ENCODE peak calls at places on chromosomes 16 and 17, in four cellular contexts. H, N, J and A are unnamed samples.

GRCh38 chr17:67912656-67913055 is 83.6 kb downstream of the C17orf58 start:
- DNase-seq in J (no peak), H (no peak), N (no peak), A (no peak)

GRCh38 chr16:75267631-75268264 is 16.3 kb upstream of the BCAR1 start:
- DNase-seq in J (no peak), N (no peak), H (no peak), A (peak)

GRCh38 chr16:46830417-46830901 is 521 bp downstream of the C16orf87 start:
- DNase-seq in H (no peak), J (no peak), N (peak), A (no peak)

GRCh38 chr17:39705786-39706348 is 6.0 kb downstream of the ERBB2 start:
- DNase-seq in H (no peak), J (peak), N (no peak), A (no peak)

GRCh38 chr16:17225551-17225950 is 245.2 kb downstream of the XYLT1 start:
- DNase-seq in N (no peak), J (no peak), H (no peak), A (no peak)

GRCh38 chr17:35191001-35191695 is 3.0 kb downstream of the SLC35G3 start:
- DNase-seq in J (no peak), N (no peak), H (no peak), A (no peak)

GRCh38 chr16:24610421-24610765 is 71.0 kb downstream of the RBBP6 start:
- DNase-seq in H (no peak), J (peak), N (peak), A (peak)

GRCh38 chr17:78351449-78352006 is 8.3 kb downstream of the SOCS3 start:
- DNase-seq in J (peak), N (no peak), H (peak), A (peak)

GRCh38 chr16:13793788-13794461 is 126.0 kb upstream of the ERCC4 start:
- DNase-seq in J (no peak), H (no peak), N (no peak), A (no peak)

GRCh38 chr17:82437325-82437668 is 13.3 kb downstream of the CYBC1 start:
- DNase-seq in H (no peak), N (no peak), J (no peak), A (no peak)

GRCh38 chr17:81863123-81863675 is 2.9 kb upstream of the P4HB start:
- DNase-seq in H (no peak), J (no peak), N (no peak), A (peak)

GRCh38 chr17:46943511-46944393 is 20.8 kb downstream of the GOSR2 start:
- DNase-seq in N (no peak), H (peak), J (peak), A (peak)

GRCh38 chr17:71933306-71933705 is 187.5 kb upstream of the SOX9 start:
- DNase-seq in J (no peak), H (no peak), N (no peak), A (no peak)

GRCh38 chr17:72233981-72234380 is 113.2 kb downstream of the SOX9 start:
- DNase-seq in N (no peak), H (no peak), J (no peak), A (no peak)

GRCh38 chr16:52515068-52515671 is 31.8 kb downstream of the TOX3 start:
- DNase-seq in N (no peak), H (no peak), J (no peak), A (no peak)

GRCh38 chr16:76639685-76640289 is 362.6 kb downstream of the CNTNAP4 start:
- DNase-seq in H (peak), N (no peak), J (peak), A (peak)

GRCh38 chr16:75019007-75019406 is 20.2 kb downstream of the ZNRF1 start:
- DNase-seq in J (no peak), H (no peak), N (no peak), A (no peak)

GRCh38 chr16:49734330-49734729 is 121.6 kb downstream of the ZNF423 start:
- DNase-seq in N (no peak), H (no peak), J (no peak), A (no peak)

GRCh38 chr16:61926766-61927165 is 109.5 kb downstream of the CDH8 start:
- DNase-seq in N (no peak), H (no peak), J (no peak), A (no peak)

GRCh38 chr16:57485916-57486857 is at the start of gene DOK4:
- DNase-seq in N (peak), H (peak), J (peak), A (peak)

GRCh38 chr17:79026345-79027273 is 2.6 kb downstream of the C1QTNF1 start:
- DNase-seq in H (no peak), N (no peak), J (no peak), A (peak)

GRCh38 chr16:11333010-11333409 is 12.2 kb upstream of the RMI2 start:
- DNase-seq in N (no peak), H (no peak), J (no peak), A (no peak)

GRCh38 chr17:28949185-28950016 is 1.9 kb downstream of the PHF12 start:
- DNase-seq in J (peak), H (peak), N (peak), A (peak)

GRCh38 chr17:37605813-37606505 is 3.3 kb downstream of the SYNRG start:
- DNase-seq in N (no peak), J (no peak), H (no peak), A (no peak)

GRCh38 chr16:83720981-83721380 is 86.8 kb upstream of the HSBP1 start:
- DNase-seq in N (no peak), J (no peak), H (no peak), A (no peak)

GRCh38 chr16:1414532-1415265 is at the start of gene UNKL:
- DNase-seq in J (peak), N (peak), H (peak), A (peak)

GRCh38 chr17:46818929-46819859 is 702 bp upstream of the WNT3 start:
- DNase-seq in J (peak), N (peak), H (peak), A (peak)

GRCh38 chr16:1288813-1289479 is 20.5 kb upstream of the UBE2I start:
- DNase-seq in J (peak), N (no peak), H (no peak), A (no peak)

GRCh38 chr17:57861737-57862409 is 12.0 kb upstream of the MRPS23 start:
- DNase-seq in J (no peak), N (no peak), H (peak), A (peak)

GRCh38 chr17:30477758-30478115 is 529 bp downstream of the GOSR1 start:
- DNase-seq in H (no peak), J (no peak), N (no peak), A (peak)

GRCh38 chr16:22641030-22641671 is 130.5 kb downstream of the NPIPB5 start:
- DNase-seq in J (peak), H (peak), N (peak), A (peak)

GRCh38 chr17:48429638-48430586 is at the start of gene SKAP1:
- DNase-seq in H (peak), N (no peak), J (peak), A (no peak)

GRCh38 chr16:67545665-67546024 is 16.7 kb upstream of the CTCF start:
- DNase-seq in N (no peak), J (no peak), H (no peak), A (no peak)

GRCh38 chr17:66673668-66674276 is 161.1 kb upstream of the CACNG5 start:
- DNase-seq in J (peak), H (peak), N (peak), A (peak)

GRCh38 chr17:72682597-72682996 is 409.9 kb downstream of the SLC39A11 start:
- DNase-seq in J (no peak), H (no peak), N (no peak), A (peak)

GRCh38 chr17:60959011-60959410 is 281.4 kb downstream of the BCAS3 start:
- DNase-seq in J (no peak), H (no peak), N (no peak), A (peak)

GRCh38 chr17:80921159-80921558 is 70.5 kb upstream of the CHMP6 start:
- DNase-seq in H (no peak), N (no peak), J (no peak), A (no peak)

DNA sequence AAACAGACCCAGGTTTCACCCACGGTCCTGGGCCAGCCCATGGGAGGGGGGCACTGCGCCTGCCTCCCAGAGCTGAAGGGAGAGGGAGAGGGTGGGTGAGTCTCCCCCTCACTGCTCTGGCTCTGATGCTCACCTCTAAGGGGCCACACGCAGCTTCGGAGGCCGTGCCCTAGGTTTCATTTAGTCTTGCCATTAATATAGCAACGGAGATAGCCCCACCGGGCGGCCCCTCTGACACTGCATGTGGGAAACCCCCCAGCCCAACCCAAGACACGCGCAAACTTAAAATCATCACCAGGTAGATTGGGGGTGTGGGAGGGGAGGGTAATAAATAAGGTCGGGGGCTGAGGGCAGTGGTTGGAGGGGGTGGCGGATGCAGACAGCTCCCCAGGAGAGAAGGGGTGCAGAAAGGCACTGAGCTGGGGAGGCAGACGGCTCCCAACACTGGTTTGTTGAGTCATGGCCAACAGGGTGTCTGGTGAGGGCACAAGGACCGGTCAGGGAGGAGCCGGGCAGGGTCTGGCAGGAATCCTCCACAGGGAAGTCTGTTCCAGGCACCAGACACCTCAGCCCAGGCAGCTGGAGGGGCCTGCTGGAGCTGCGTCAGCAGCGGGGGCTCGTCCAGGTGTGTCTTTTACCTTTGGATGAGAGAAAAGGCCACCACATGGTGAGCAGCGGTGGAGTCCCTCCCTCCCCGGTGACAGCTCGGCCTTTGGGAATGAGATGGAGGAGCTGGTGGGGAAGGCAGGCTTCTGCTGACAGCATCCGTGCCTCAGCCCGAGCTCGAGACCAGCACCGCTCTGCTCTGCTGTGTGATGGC is 32.0 kb upstream of the DOC2B start:
- DNase-seq in H (no peak), N (no peak), J (no peak), A (no peak)
- H2BK12ac ChIP-seq in H (no peak), N (no peak), J (no peak), A (no peak)

GRCh38 chr17:42135151-42135550 is 12.5 kb downstream of the HSPB9 start:
- DNase-seq in J (no peak), N (no peak), H (no peak), A (no peak)

GRCh38 chr17:42133461-42134041 is 10.9 kb downstream of the HSPB9 start:
- DNase-seq in N (no peak), J (no peak), H (no peak), A (no peak)

GRCh38 chr17:42139093-42139492 is 15.7 kb downstream of the RAB5C start:
- DNase-seq in H (no peak), J (no peak), N (no peak), A (no peak)

GRCh38 chr17:42135664-42136653 is 13.4 kb downstream of the HSPB9 start:
- DNase-seq in H (no peak), J (peak), N (no peak), A (peak)

DNA sequence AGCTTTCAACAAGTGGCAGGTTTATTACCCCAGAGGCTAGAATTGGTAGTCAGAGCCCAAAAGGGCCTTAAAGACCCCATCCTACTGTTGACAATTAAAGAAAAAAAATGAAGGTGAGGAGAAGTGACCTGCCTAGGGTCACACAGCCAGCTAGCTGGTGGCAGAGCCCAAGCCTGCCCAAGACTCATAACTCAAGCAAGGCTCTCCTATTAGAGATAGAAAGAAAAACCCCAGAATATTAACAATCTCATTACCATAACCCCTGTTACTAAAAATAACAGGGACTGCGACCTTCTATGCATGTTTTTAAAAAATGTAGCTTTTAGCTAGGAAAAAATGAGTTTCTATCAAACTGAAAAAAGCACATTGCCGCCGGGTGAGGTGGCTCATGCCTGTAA is 14.0 kb downstream of the HSPB9 start:
- DNase-seq in N (no peak), J (no peak), H (no peak), A (no peak)
- H2BK15ac ChIP-seq in N (no peak), J (no peak), H (no peak), A (no peak)

GRCh38 chr17:1485748-1486376 is 6.6 kb downstream of the MYO1C start:
- DNase-seq in N (no peak), H (peak), J (peak), A (peak)

GRCh38 chr17:1485311-1485747 is 7.2 kb downstream of the MYO1C start:
- DNase-seq in N (peak), H (no peak), J (peak), A (peak)

GRCh38 chr17:1482686-1483445 is 9.6 kb downstream of the MYO1C start:
- DNase-seq in N (no peak), J (no peak), H (no peak), A (no peak)

GRCh38 chr17:1484586-1485310 is 7.7 kb downstream of the MYO1C start:
- DNase-seq in N (peak), H (peak), J (peak), A (peak)

DNA sequence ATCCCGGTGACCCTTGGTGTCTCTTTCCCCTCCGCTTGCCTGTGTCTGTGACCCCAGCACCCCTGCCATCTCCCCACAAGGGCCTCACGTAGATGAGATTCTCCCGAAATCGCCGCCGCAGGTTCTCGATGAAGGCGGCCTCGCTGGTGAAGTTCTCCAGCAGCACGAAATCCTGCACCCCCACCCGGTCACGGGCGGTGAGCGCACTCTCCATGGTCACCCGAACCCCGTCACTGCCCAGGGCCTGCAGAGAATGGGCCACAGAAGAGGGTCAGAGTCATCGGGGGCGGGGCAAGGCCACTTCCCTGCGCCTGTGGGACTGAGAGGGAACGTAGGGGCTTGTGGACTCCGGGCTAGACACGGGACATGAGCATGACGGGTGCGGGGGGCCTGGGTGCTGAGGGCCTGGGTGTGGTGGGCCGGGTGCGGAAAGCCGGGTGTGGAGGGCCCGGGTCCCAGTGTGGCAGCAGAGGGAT is 8.4 kb downstream of the MYO1C start:
- DNase-seq in J (peak), H (no peak), N (no peak), A (no peak)
- H2BK12ac ChIP-seq in J (no peak), H (no peak), N (peak), A (peak)

DNA sequence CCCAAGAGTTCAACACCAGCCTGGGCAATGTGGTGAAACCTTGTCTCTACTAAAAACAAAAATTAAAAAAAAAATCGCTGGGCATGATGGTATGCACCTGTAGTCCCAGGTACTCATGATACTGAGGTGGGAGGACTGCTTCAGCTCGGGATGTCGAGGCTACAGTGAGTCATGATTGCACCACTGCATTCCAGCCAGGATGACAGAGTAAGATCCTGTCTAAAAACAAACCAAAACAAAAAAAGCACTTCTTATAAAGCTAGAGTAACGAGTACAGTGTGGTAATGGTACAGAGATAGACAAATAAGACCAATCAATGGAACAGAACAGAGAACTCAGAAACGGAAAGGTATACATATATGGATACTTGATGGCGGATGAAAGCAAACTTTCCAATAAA is 4.4 kb downstream of the NSMCE1 start:
- DNase-seq in J (no peak), H (no peak), N (no peak), A (peak)
- H2BK15ac ChIP-seq in J (no peak), H (no peak), N (no peak), A (no peak)

DNA sequence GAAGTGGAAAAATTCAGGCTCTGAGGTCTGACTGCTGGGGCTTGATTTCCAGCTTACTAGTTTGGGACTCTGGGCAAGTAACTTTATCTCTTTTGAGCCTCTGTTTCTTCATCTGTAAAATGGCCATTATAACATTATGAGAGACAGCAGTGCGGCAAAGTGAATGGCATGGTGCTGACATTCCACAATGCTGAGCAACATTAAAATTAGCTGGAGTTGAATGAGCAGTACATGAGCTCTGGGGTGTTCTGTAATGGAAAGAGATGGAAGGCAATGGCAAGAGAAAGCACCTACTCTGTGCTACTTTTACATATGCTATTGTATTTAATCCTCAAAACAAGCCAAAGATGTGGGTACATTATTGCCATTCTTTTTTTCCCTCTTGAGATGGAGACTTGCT is 535.7 kb upstream of the CDH11 start:
- DNase-seq in N (no peak), J (no peak), H (no peak), A (no peak)
- H2BK12ac ChIP-seq in N (no peak), J (no peak), H (no peak), A (no peak)

GRCh38 chr16:85126383-85126730 is 14.1 kb upstream of the CIBAR2 start:
- DNase-seq in N (no peak), H (no peak), J (peak), A (no peak)
- H2BK15ac ChIP-seq in N (peak), H (no peak), J (no peak), A (no peak)